ENCODE peak calls at places on chromosomes 4 and X, in four cellular contexts. P, C, G and K are unnamed samples. For H3K4me1, the result is how much of the 10 kb centered on the place peaks cover.

GRCh38 chr4:74235135-74235534 is 73.1 kb upstream of the EPGN start:
- DNase-seq in P (no peak), C (no peak), G (no peak), K (no peak)

GRCh38 chrX:20056704-20057103 is 60.0 kb downstream of the MAP7D2 start:
- DNase-seq in P (no peak), C (no peak), G (no peak), K (no peak)

GRCh38 chrX:107738272-107738671 is 37.3 kb downstream of the TSC22D3 start:
- DNase-seq in P (no peak), C (no peak), G (no peak), K (no peak)

GRCh38 chrX:1075741-1076140 is 136.7 kb downstream of the CRLF2 start:
- DNase-seq in P (no peak), C (peak), G (no peak), K (no peak)

GRCh38 chr4:134695433-134695832 is 493.8 kb upstream of the PABPC4L start:
- DNase-seq in P (no peak), C (no peak), G (no peak), K (no peak)

GRCh38 chr4:111228874-111229273 is 606.0 kb upstream of the PITX2 start:
- DNase-seq in P (no peak), C (no peak), G (no peak), K (no peak)

GRCh38 chrX:147699061-147699460 is 212.7 kb upstream of the FMR1 start:
- DNase-seq in P (no peak), C (no peak), G (no peak), K (no peak)

GRCh38 chr4:152807294-152807829 is 27.6 kb downstream of the ARFIP1 start:
- DNase-seq in P (no peak), C (no peak), G (no peak), K (no peak)

GRCh38 chrX:130299279-130300009 is 30.7 kb upstream of the ZNF280C start:
- DNase-seq in P (no peak), C (no peak), G (no peak), K (no peak)

GRCh38 chr4:145934434-145935047 is 4.1 kb downstream of the ZNF827 start:
- DNase-seq in P (no peak), C (no peak), G (no peak), K (no peak)

GRCh38 chr4:6177587-6178197 is 22.7 kb downstream of the JAKMIP1 start:
- DNase-seq in P (no peak), C (no peak), G (no peak), K (no peak)

GRCh38 chr4:8705161-8706145 is 112.9 kb downstream of the CPZ start:
- DNase-seq in P (no peak), C (peak), G (peak), K (peak)

GRCh38 chrX:67693928-67694327 is 150.1 kb downstream of the AR start:
- DNase-seq in P (no peak), C (no peak), G (no peak), K (no peak)

GRCh38 chr4:38242822-38243384 is 282.7 kb downstream of the PTTG2 start:
- DNase-seq in P (no peak), C (no peak), G (no peak), K (no peak)

GRCh38 chrX:40096395-40097091 is 1.2 kb downstream of the BCOR start:
- DNase-seq in P (peak), C (no peak), G (peak), K (no peak)

GRCh38 chr4:180926277-180926676 is 1316.9 kb upstream of the TENM3 start:
- DNase-seq in P (no peak), C (no peak), G (no peak), K (no peak)

GRCh38 chr4:1055721-1056590 is 44.5 kb downstream of the FGFRL1 start:
- DNase-seq in P (peak), C (peak), G (no peak), K (no peak)

GRCh38 chr4:111283066-111283677 is 660.3 kb upstream of the PITX2 start:
- DNase-seq in P (no peak), C (peak), G (peak), K (peak)

GRCh38 chr4:72701987-72702819 is 133.2 kb upstream of the ADAMTS3 start:
- DNase-seq in P (no peak), C (no peak), G (no peak), K (no peak)

GRCh38 chr4:149549911-149550310 is 265.7 kb downstream of the IQCM start:
- DNase-seq in P (no peak), C (no peak), G (no peak), K (no peak)

GRCh38 chr4:165555302-165555701 is 176.5 kb downstream of the CPE start:
- DNase-seq in P (no peak), C (no peak), G (no peak), K (no peak)

GRCh38 chr4:22637306-22637705 is 55.4 kb upstream of the GBA3 start:
- DNase-seq in P (no peak), C (no peak), G (no peak), K (no peak)

GRCh38 chr4:136281307-136281706 is 1251.0 kb downstream of the PCDH18 start:
- DNase-seq in P (no peak), C (no peak), G (no peak), K (no peak)

GRCh38 chr4:140049024-140049923 is 104.7 kb downstream of the MAML3 start:
- DNase-seq in P (peak), C (no peak), G (no peak), K (no peak)

GRCh38 chrX:46279214-46279924 is 265.9 kb downstream of the ZNF674 start:
- DNase-seq in P (no peak), C (no peak), G (no peak), K (no peak)

GRCh38 chrX:54093159-54093558 is 48.9 kb upstream of the PHF8 start:
- DNase-seq in P (no peak), C (no peak), G (no peak), K (no peak)
- H3K4me3 ChIP-seq in P (no peak), C (no peak), G (no peak), K (no peak)

GRCh38 chr4:7201351-7202305 is 9.3 kb downstream of the SORCS2 start:
- DNase-seq in P (no peak), C (no peak), G (peak), K (peak)
- H3K4me1 ChIP-seq in P (under half), C (under half), G (under half), K (under half)

DNA sequence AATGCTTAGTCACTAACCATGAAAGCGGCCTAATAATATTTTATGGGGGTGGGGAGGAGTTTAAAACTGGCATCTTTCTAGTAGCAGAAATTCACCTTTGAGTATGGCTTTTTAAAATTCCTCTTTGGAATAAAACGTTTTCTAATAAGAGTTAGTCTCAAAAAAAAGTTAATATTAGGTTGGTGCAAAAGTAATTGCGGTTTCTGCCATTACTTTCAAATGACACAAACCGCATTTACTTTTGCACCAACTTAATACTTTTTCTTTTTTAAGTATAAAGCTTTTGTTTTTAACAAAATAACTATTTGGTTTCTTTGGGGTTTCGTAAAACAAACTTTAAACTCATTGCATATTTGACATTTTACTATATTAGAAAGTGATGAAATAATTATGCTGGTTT is 68.4 kb downstream of the FBXO8 start:
- DNase-seq in P (no peak), C (no peak), G (no peak), K (no peak)
- H3K4me3 ChIP-seq in P (no peak), C (no peak), G (no peak), K (no peak)

GRCh38 chrX:65688403-65688881 is 21.0 kb downstream of the MSN start:
- DNase-seq in P (no peak), C (no peak), G (no peak), K (no peak)

GRCh38 chrX:65686246-65686645 is 18.8 kb downstream of the MSN start:
- DNase-seq in P (no peak), C (no peak), G (no peak), K (no peak)

GRCh38 chrX:65681810-65682209 is 14.4 kb downstream of the MSN start:
- DNase-seq in P (no peak), C (no peak), G (no peak), K (no peak)

GRCh38 chrX:65687367-65687766 is 19.9 kb downstream of the MSN start:
- DNase-seq in P (no peak), C (no peak), G (no peak), K (no peak)

GRCh38 chrX:65685112-65685511 is 17.7 kb downstream of the MSN start:
- DNase-seq in P (no peak), C (no peak), G (no peak), K (no peak)
- H3K4me1 ChIP-seq in P (under half), C (under half), G (half or more), K (half or more)

GRCh38 chr4:89110541-89110985 is 770 bp upstream of the TIGD2 start:
- DNase-seq in P (no peak), C (no peak), G (no peak), K (no peak)

GRCh38 chr4:89114100-89114499 is 2.8 kb downstream of the TIGD2 start:
- DNase-seq in P (no peak), C (no peak), G (no peak), K (no peak)

GRCh38 chr4:89110986-89111832 is at the start of gene TIGD2:
- DNase-seq in P (peak), C (peak), G (peak), K (peak)

GRCh38 chr4:89111833-89112563 is 665 bp downstream of the TIGD2 start:
- DNase-seq in P (no peak), C (no peak), G (no peak), K (no peak)

DNA sequence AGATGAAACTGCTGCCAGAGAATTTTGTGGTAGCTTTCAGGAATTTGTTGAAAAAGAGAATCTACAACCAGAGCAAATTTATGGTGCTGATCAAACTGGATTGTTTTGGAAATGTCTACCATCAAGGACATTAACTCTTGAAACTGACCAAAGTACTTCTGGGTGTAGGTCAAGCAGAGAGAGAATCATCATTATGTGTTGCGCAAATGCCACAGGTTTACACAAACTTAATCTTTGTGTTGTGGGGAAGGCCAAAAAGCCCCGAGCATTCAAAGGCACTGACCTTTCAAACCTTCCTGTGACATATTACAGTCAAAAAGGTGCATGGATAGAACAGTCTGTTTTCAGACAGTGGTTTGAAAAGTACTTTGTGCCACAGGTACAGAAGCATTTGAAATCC is 2.1 kb downstream of the TIGD2 start:
- DNase-seq in P (no peak), C (no peak), G (no peak), K (no peak)
- H3K4me3 ChIP-seq in P (no peak), C (no peak), G (no peak), K (no peak)

GRCh38 chr4:143357161-143357845 is 20.6 kb downstream of the GAB1 start:
- DNase-seq in P (no peak), C (no peak), G (no peak), K (no peak)

GRCh38 chr4:143354990-143355389 is 18.3 kb downstream of the GAB1 start:
- DNase-seq in P (no peak), C (no peak), G (no peak), K (no peak)

GRCh38 chr4:143353797-143354196 is 17.1 kb downstream of the GAB1 start:
- DNase-seq in P (no peak), C (no peak), G (no peak), K (no peak)

GRCh38 chr4:143356493-143356892 is 19.8 kb downstream of the GAB1 start:
- DNase-seq in P (no peak), C (no peak), G (no peak), K (no peak)

DNA sequence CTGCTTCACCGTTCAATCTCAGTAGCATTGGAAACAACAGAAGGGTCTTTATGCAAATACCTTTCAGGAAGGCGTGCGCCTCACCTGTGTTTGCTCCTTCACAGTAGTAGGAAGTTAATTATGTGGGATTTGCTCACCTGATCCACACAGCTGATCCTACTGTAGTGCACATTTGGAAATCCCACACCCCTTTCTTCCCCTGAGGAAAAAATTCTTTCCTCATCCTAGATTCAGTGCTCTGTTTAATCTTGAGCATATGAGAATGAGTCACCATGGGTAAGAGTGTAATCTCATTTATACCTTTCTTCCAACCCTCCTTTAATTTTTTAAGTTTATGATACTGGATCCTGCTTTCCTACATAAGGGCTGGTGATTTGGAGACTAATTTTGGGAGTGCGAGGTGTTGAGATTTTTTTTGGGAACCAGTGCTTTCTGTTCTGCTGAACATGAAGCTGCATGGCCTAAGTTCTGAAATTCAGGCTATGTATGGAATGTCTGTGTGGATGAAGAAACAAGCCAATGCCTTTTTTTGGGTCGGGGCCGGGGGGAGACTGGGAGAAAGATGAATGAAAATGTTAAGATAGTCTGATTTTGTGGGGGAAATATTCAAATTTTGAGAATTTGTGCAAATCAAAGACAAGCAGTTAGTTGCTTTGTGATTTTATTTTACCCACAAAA is 19.0 kb downstream of the GAB1 start:
- DNase-seq in P (no peak), C (no peak), G (no peak), K (no peak)
- H3K4me1 ChIP-seq in P (under half), C (half or more), G (half or more), K (half or more)